ENCODE peak calls at places on chromosomes 11 and 22, in five cellular contexts. L is iris pigment epithelial cell; U is NCI-H524; Q is activated CD4-positive, alpha-beta T cell treated with anti-CD3 and anti-CD28 coated beads for 4 hours; R is posterior cingulate gyrus. E is an unnamed sample.

GRCh38 chr11:129320485-129320884 is 55.2 kb upstream of the BARX2 start:
- DNase-seq in L (no peak), U (no peak), Q (no peak), R (no peak), E (no peak)

GRCh38 chr22:38761202-38762162 is 5.7 kb upstream of the SUN2 start:
- DNase-seq in L (no peak), U (no peak), Q (no peak), R (no peak), E (no peak)

GRCh38 chr11:118382954-118383353 is 18.5 kb upstream of the ATP5MG start:
- DNase-seq in L (no peak), U (no peak), Q (no peak), R (no peak), E (no peak)

GRCh38 chr11:24234822-24235508 is 261.9 kb upstream of the LUZP2 start:
- DNase-seq in L (peak), U (no peak), Q (no peak), R (no peak), E (peak)

GRCh38 chr11:2295971-2296912 is 5.5 kb downstream of the C11orf21 start:
- DNase-seq in L (no peak), U (no peak), Q (no peak), R (no peak), E (no peak)

GRCh38 chr11:101915811-101916291 is 471 bp downstream of the ANGPTL5 start:
- DNase-seq in L (peak), U (no peak), Q (no peak), R (no peak), E (peak)

GRCh38 chr22:43835736-43836135 is 23.6 kb upstream of the EFCAB6 start:
- DNase-seq in L (no peak), U (no peak), Q (no peak), R (no peak), E (no peak)

GRCh38 chr11:34516247-34517040 is 2.9 kb upstream of the ELF5 start:
- DNase-seq in L (no peak), U (no peak), Q (no peak), R (no peak), E (no peak)

GRCh38 chr11:20839231-20839630 is 169.8 kb downstream of the NELL1 start:
- DNase-seq in L (no peak), U (no peak), Q (no peak), R (no peak), E (no peak)

GRCh38 chr11:8059571-8060011 is 21.4 kb upstream of the TUB start:
- DNase-seq in L (no peak), U (no peak), Q (no peak), R (no peak), E (no peak)

GRCh38 chr22:32698926-32699619 is 102.4 kb upstream of the TIMP3 start:
- DNase-seq in L (no peak), U (no peak), Q (no peak), R (no peak), E (no peak)

GRCh38 chr11:82907376-82907775 is 5.8 kb downstream of the DDIAS start:
- DNase-seq in L (no peak), U (no peak), Q (no peak), R (no peak), E (no peak)

GRCh38 chr11:96275807-96276594 is 67.0 kb downstream of the MAML2 start:
- DNase-seq in L (peak), U (no peak), Q (no peak), R (no peak), E (no peak)

GRCh38 chr22:46929689-46930225 is 167.3 kb downstream of the TBC1D22A start:
- DNase-seq in L (no peak), U (no peak), Q (no peak), R (no peak), E (no peak)

GRCh38 chr22:26923498-26923897 is 266.1 kb downstream of the MIAT start:
- DNase-seq in L (no peak), U (no peak), Q (no peak), R (no peak), E (no peak)

GRCh38 chr11:68954970-68955958 is 25.5 kb downstream of the MRGPRD start:
- DNase-seq in L (peak), U (no peak), Q (no peak), R (no peak), E (no peak)

GRCh38 chr22:20206709-20207215 is 55.9 kb upstream of the CCDC188 start:
- DNase-seq in L (peak), U (no peak), Q (no peak), R (no peak), E (peak)

GRCh38 chr11:14411818-14412217 is 52.8 kb upstream of the RRAS2 start:
- DNase-seq in L (peak), U (no peak), Q (no peak), R (no peak), E (no peak)

GRCh38 chr11:17790453-17790852 is 55.9 kb downstream of the KCNC1 start:
- DNase-seq in L (peak), U (no peak), Q (no peak), R (no peak), E (no peak)

GRCh38 chr11:61106296-61106695 is 4.0 kb downstream of the CD5 start:
- DNase-seq in L (no peak), U (no peak), Q (no peak), R (no peak), E (no peak)

GRCh38 chr11:63985812-63986155 is 454 bp upstream of the OTUB1 start:
- DNase-seq in L (no peak), U (no peak), Q (peak), R (no peak), E (no peak)

GRCh38 chr22:35155403-35156025 is 89.6 kb downstream of the ISX start:
- DNase-seq in L (no peak), U (no peak), Q (no peak), R (no peak), E (peak)

GRCh38 chr11:69398529-69399492 is 82.7 kb upstream of the LINC01488 start:
- DNase-seq in L (peak), U (no peak), Q (no peak), R (no peak), E (no peak)

GRCh38 chr11:128503231-128503991 is 83.9 kb downstream of the ETS1 start:
- DNase-seq in L (peak), U (peak), Q (peak), R (no peak), E (peak)

GRCh38 chr11:128582496-128583366 is 4.6 kb downstream of the ETS1 start:
- DNase-seq in L (peak), U (no peak), Q (no peak), R (no peak), E (peak)

GRCh38 chr11:71420455-71421241 is 27.5 kb downstream of the DHCR7 start:
- DNase-seq in L (peak), U (peak), Q (no peak), R (peak), E (peak)

GRCh38 chr11:9653871-9654270 is 10.0 kb upstream of the SWAP70 start:
- DNase-seq in L (no peak), U (no peak), Q (no peak), R (no peak), E (no peak)

GRCh38 chr11:66189031-66189745 is 79.3 kb upstream of the RAB1B start:
- DNase-seq in L (peak), U (no peak), Q (no peak), R (no peak), E (no peak)

GRCh38 chr11:5922749-5923426 is 19.2 kb upstream of the OR56A3 start:
- DNase-seq in L (peak), U (no peak), Q (no peak), R (no peak), E (peak)

GRCh38 chr11:10409207-10409661 is 45.8 kb upstream of the AMPD3 start:
- DNase-seq in L (no peak), U (no peak), Q (no peak), R (no peak), E (no peak)

GRCh38 chr11:120334894-120335462 is 1.2 kb upstream of the ARHGEF12 start:
- DNase-seq in L (peak), U (peak), Q (peak), R (peak), E (peak)

GRCh38 chr11:46294365-46295309 is 17.2 kb downstream of the CREB3L1 start:
- DNase-seq in L (peak), U (no peak), Q (no peak), R (no peak), E (peak)

GRCh38 chr11:112852141-112852853 is 108.9 kb upstream of the NCAM1 start:
- DNase-seq in L (peak), U (no peak), Q (no peak), R (no peak), E (no peak)

GRCh38 chr22:45162531-45162930 is 1.2 kb upstream of the NUP50 start:
- DNase-seq in L (no peak), U (no peak), Q (no peak), R (no peak), E (no peak)

GRCh38 chr11:12397953-12398352 is 20.6 kb downstream of the PARVA start:
- DNase-seq in L (peak), U (no peak), Q (no peak), R (no peak), E (no peak)

GRCh38 chr11:45100338-45100737 is 46.1 kb upstream of the PRDM11 start:
- DNase-seq in L (peak), U (peak), Q (no peak), R (no peak), E (peak)

GRCh38 chr11:61598383-61598782 is 17.5 kb upstream of the SYT7 start:
- DNase-seq in L (no peak), U (no peak), Q (no peak), R (no peak), E (no peak)